ENCODE peak calls at places on chromosome 12, in nine cellular contexts. K, G, Q, D, J, B, W, P and V are unnamed samples.

GRCh38 chr12:88258396-88258795 is 116.3 kb downstream of the TMTC3 start:
- DNase-seq in K (peak), G (no peak), Q (no peak), D (no peak), J (no peak), B (no peak), W (no peak), P (no peak), V (no peak)

GRCh38 chr12:120439646-120440247 is 1.8 kb downstream of the COX6A1 start:
- DNase-seq in K (peak), G (peak), Q (peak), D (peak), J (peak), B (peak), W (peak), P (peak), V (peak)

GRCh38 chr12:48794870-48795269 is 6.0 kb upstream of the ADCY6 start:
- DNase-seq in K (no peak), G (peak), Q (no peak), D (no peak), J (no peak), B (no peak), W (no peak), P (no peak), V (no peak)

GRCh38 chr12:13193403-13194100 is 3.0 kb upstream of the EMP1 start:
- DNase-seq in K (no peak), G (no peak), Q (no peak), D (no peak), J (no peak), B (no peak), W (no peak), P (no peak), V (no peak)

GRCh38 chr12:122743895-122744525 is 8.6 kb upstream of the DENR start:
- DNase-seq in K (no peak), G (no peak), Q (peak), D (no peak), J (no peak), B (no peak), W (no peak), P (no peak), V (no peak)

GRCh38 chr12:32106517-32107366 is at the start of gene BICD1:
- DNase-seq in K (peak), G (peak), Q (peak), D (peak), J (peak), B (peak), W (peak), P (peak), V (peak)

GRCh38 chr12:53825246-53826081 is 73.7 kb upstream of the CISTR start:
- DNase-seq in K (peak), G (peak), Q (no peak), D (no peak), J (no peak), B (no peak), W (no peak), P (no peak), V (no peak)

GRCh38 chr12:72346331-72346944 is 74.3 kb downstream of the TRHDE start:
- DNase-seq in K (peak), G (peak), Q (no peak), D (peak), J (peak), B (no peak), W (peak), P (peak), V (peak)

GRCh38 chr12:120965125-120965524 is 13.2 kb upstream of the HNF1A start:
- DNase-seq in K (no peak), G (no peak), Q (no peak), D (no peak), J (no peak), B (no peak), W (no peak), P (no peak), V (no peak)

GRCh38 chr12:25986169-25986568 is 27.7 kb downstream of the RASSF8 start:
- DNase-seq in K (no peak), G (no peak), Q (no peak), D (no peak), J (no peak), B (no peak), W (no peak), P (no peak), V (no peak)

GRCh38 chr12:131757111-131757510 is 46.2 kb downstream of the SFSWAP start:
- DNase-seq in K (no peak), G (no peak), Q (no peak), D (no peak), J (no peak), B (no peak), W (no peak), P (no peak), V (no peak)

GRCh38 chr12:105916698-105917059 is 222.1 kb downstream of the NUAK1 start:
- DNase-seq in K (no peak), G (no peak), Q (no peak), D (no peak), J (no peak), B (no peak), W (no peak), P (no peak), V (no peak)

GRCh38 chr12:62543741-62544140 is 77.1 kb downstream of the MON2 start:
- DNase-seq in K (no peak), G (no peak), Q (no peak), D (no peak), J (no peak), B (no peak), W (no peak), P (no peak), V (no peak)

GRCh38 chr12:60100150-60100549 is 504.3 kb downstream of the SLC16A7 start:
- DNase-seq in K (peak), G (no peak), Q (no peak), D (no peak), J (no peak), B (no peak), W (peak), P (no peak), V (no peak)

GRCh38 chr12:122336015-122336946 is 70.0 kb upstream of the VPS33A start:
- DNase-seq in K (peak), G (no peak), Q (no peak), D (peak), J (peak), B (no peak), W (no peak), P (no peak), V (peak)

GRCh38 chr12:77891531-77892147 is 60.9 kb downstream of the NAV3 start:
- DNase-seq in K (no peak), G (no peak), Q (no peak), D (no peak), J (no peak), B (no peak), W (no peak), P (no peak), V (no peak)

GRCh38 chr12:25186788-25187397 is 8.1 kb downstream of the DNAI7 start:
- DNase-seq in K (no peak), G (peak), Q (no peak), D (no peak), J (no peak), B (no peak), W (peak), P (no peak), V (peak)

GRCh38 chr12:4564819-4565218 is 2.8 kb downstream of the DYRK4 start:
- DNase-seq in K (no peak), G (no peak), Q (no peak), D (no peak), J (no peak), B (no peak), W (no peak), P (no peak), V (no peak)

GRCh38 chr12:48078901-48079300 is 27.0 kb downstream of the SENP1 start:
- DNase-seq in K (peak), G (peak), Q (no peak), D (no peak), J (no peak), B (no peak), W (peak), P (no peak), V (no peak)

GRCh38 chr12:99444859-99445316 is 202.7 kb upstream of the GARIN6 start:
- DNase-seq in K (no peak), G (peak), Q (no peak), D (no peak), J (no peak), B (no peak), W (no peak), P (no peak), V (no peak)

GRCh38 chr12:47080725-47081502 is 1.2 kb upstream of the AMIGO2 start:
- DNase-seq in K (no peak), G (peak), Q (peak), D (peak), J (no peak), B (no peak), W (peak), P (no peak), V (peak)

GRCh38 chr12:543114-543451 is 83.3 kb downstream of the B4GALNT3 start:
- DNase-seq in K (no peak), G (no peak), Q (no peak), D (no peak), J (no peak), B (no peak), W (no peak), P (no peak), V (no peak)

GRCh38 chr12:99029502-99030271 is 384.6 kb downstream of the APAF1 start:
- DNase-seq in K (no peak), G (no peak), Q (no peak), D (no peak), J (peak), B (no peak), W (no peak), P (no peak), V (no peak)

GRCh38 chr12:2244013-2244861 is 191.4 kb downstream of the CACNA1C start:
- DNase-seq in K (peak), G (peak), Q (no peak), D (no peak), J (peak), B (no peak), W (peak), P (no peak), V (no peak)